ENCODE peak calls at places on chromosomes 7 and 10, in nine cellular contexts. T, K, I, O, G, R, F, X and D are unnamed samples.
A peak's percentile ranks its signal among the peaks of the same experiment; 100 is the strongest.

GRCh38 chr7:106451171-106451570 is 166.4 kb upstream of the NAMPT start:
- DNase-seq in R (no peak), X (no peak), T (no peak), O (no peak), K (no peak), G (no peak), I (no peak), F (no peak), D (no peak)

GRCh38 chr10:105986896-105987638 is 1177.4 kb downstream of the SORCS1 start:
- DNase-seq in O (no peak), F (no peak), G (no peak), K (no peak), T (no peak), R (no peak), I (no peak), X (no peak), D (no peak)

GRCh38 chr7:16939161-16939560 is 57.4 kb upstream of the AGR3 start:
- DNase-seq in R (no peak), O (no peak), F (no peak), K (no peak), I (no peak), X (no peak), T (no peak), G (no peak), D (no peak)

GRCh38 chr7:104089622-104090021 is 100.2 kb upstream of the RELN start:
- DNase-seq in G (no peak), T (no peak), O (no peak), X (no peak), K (no peak), R (no peak), I (no peak), F (no peak), D (no peak)

GRCh38 chr7:92652536-92652935 is 62.3 kb upstream of the FAM133B start:
- DNase-seq in G (no peak), O (no peak), X (no peak), F (no peak), T (no peak), R (no peak), K (no peak), I (no peak), D (no peak)

GRCh38 chr7:47792521-47793121 is 155.6 kb downstream of the PKD1L1 start:
- DNase-seq in G (no peak), T (peak; percentile 18), K (no peak), I (no peak), X (no peak), F (no peak), R (peak; percentile 48), O (no peak), D (no peak)

GRCh38 chr7:80499350-80499955 is 12.4 kb downstream of the GNAT3 start:
- DNase-seq in K (no peak), R (peak; percentile 42), I (peak; percentile 90), O (no peak), T (no peak), F (peak; percentile 77), X (peak; percentile 14), G (peak; percentile 74), D (peak; percentile 95)

GRCh38 chr10:123203393-123204126 is 49.4 kb downstream of the BUB3 start:
- DNase-seq in G (no peak), F (no peak), X (no peak), O (peak; percentile 54), K (no peak), I (no peak), R (no peak), T (no peak), D (no peak)

GRCh38 chr10:129956902-129957673 is 7.0 kb downstream of the EBF3 start:
- DNase-seq in F (no peak), X (no peak), R (no peak), I (peak; percentile 25), T (no peak), O (no peak), G (no peak), K (no peak), D (no peak)

GRCh38 chr7:151790826-151791379 is 86.0 kb downstream of the PRKAG2 start:
- DNase-seq in F (no peak), T (no peak), O (no peak), G (no peak), R (no peak), X (no peak), I (no peak), K (peak; percentile 52), D (no peak)

GRCh38 chr7:7732566-7733290 is 14.3 kb upstream of the RPA3 start:
- DNase-seq in F (peak; percentile 23), G (no peak), R (no peak), X (no peak), O (no peak), I (peak; percentile 61), K (no peak), T (no peak), D (peak; percentile 84)

GRCh38 chr7:68187549-68187948 is 1190.9 kb downstream of the TYW1 start:
- DNase-seq in K (no peak), X (no peak), I (no peak), G (no peak), O (no peak), F (no peak), T (no peak), R (no peak), D (no peak)

GRCh38 chr10:33330543-33331019 is 3.9 kb downstream of the NRP1 start:
- DNase-seq in X (peak; percentile 86), F (no peak), R (peak; percentile 71), O (peak; percentile 82), I (peak; percentile 94), K (peak; percentile 94), T (peak; percentile 78), G (peak; percentile 76), D (no peak)

GRCh38 chr10:12042409-12042796 is 206 bp downstream of the UPF2 start:
- DNase-seq in T (peak; percentile 54), I (no peak), K (peak; percentile 74), R (peak; percentile 42), G (no peak), X (no peak), F (no peak), O (no peak), D (no peak)

GRCh38 chr7:4700577-4701235 is 18.6 kb downstream of the FOXK1 start:
- DNase-seq in K (no peak), F (peak; percentile 40), O (no peak), T (no peak), G (no peak), I (peak; percentile 91), X (no peak), R (no peak), D (no peak)

GRCh38 chr10:101258179-101258885 is 29.1 kb upstream of the LBX1 start:
- DNase-seq in X (no peak), K (no peak), R (peak; percentile 77), G (no peak), T (peak; percentile 41), I (no peak), F (no peak), O (no peak), D (no peak)

GRCh38 chr7:91240546-91240945 is 23.7 kb upstream of the FZD1 start:
- DNase-seq in O (no peak), G (no peak), X (no peak), T (no peak), R (peak; percentile 67), K (no peak), I (peak; percentile 84), F (no peak), D (no peak)

GRCh38 chr10:124935946-124936345 is 6.0 kb upstream of the ZRANB1 start:
- DNase-seq in I (no peak), K (no peak), X (no peak), R (peak; percentile 25), F (no peak), G (no peak), O (no peak), T (no peak), D (no peak)

DNA sequence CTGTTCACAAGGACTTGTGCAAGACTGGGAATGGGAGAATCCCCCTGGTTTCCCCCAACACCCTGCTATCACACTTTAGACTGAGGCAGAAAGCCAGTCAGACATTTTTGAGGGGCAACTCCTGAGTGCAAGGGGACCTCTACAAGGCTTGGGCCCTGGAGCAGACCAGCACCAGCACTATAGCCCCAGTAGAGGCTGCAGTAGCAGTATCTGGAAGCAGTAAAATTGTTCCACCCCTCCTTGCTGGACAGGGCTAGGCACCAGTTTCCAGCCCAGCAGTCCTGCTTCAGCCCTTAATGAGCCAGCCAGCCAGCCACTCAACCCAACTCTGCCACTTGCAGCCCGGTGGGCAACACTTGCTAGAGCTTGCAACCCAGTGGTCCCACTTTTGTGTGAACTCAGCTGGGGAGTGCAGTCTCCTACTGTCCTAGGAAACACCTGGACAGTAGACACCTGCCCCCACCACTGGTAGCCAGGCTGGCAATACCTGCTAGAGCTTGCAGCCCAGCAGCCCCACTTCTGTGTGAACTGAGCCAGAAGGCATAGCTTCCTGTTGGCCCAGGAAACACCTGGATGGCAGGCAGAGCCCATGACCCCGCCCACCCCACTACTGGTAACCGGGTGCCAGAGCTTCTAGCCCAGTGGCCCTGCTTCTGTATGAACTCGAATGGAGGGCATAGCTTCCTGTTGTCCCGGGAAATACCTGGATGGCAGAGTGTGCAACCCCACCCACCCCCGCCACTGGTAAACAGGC is 65.0 kb downstream of the FBXL13 start:
- DNase-seq in K (peak; percentile 55), I (no peak), R (no peak), O (no peak), G (no peak), T (peak; percentile 6), X (no peak), F (no peak), D (no peak)
- H3K4me3 ChIP-seq in K (no peak overlapping the region), I (no peak overlapping the region), R (no peak overlapping the region), O (no peak overlapping the region), G (no peak overlapping the region), T (no peak overlapping the region), X (no peak overlapping the region), F (no peak overlapping the region), D (no peak overlapping the region)

GRCh38 chr10:70206762-70207161 is 26.5 kb downstream of the PPA1 start:
- DNase-seq in K (no peak), G (no peak), R (no peak), X (no peak), T (no peak), O (no peak), I (no peak), F (no peak), D (no peak)
- TF ChIP-seq CTCF in K (no peak), G (no peak), R (no peak), X (no peak), T (no peak), O (no peak), I (no peak), F (no peak), D (no peak)

DNA sequence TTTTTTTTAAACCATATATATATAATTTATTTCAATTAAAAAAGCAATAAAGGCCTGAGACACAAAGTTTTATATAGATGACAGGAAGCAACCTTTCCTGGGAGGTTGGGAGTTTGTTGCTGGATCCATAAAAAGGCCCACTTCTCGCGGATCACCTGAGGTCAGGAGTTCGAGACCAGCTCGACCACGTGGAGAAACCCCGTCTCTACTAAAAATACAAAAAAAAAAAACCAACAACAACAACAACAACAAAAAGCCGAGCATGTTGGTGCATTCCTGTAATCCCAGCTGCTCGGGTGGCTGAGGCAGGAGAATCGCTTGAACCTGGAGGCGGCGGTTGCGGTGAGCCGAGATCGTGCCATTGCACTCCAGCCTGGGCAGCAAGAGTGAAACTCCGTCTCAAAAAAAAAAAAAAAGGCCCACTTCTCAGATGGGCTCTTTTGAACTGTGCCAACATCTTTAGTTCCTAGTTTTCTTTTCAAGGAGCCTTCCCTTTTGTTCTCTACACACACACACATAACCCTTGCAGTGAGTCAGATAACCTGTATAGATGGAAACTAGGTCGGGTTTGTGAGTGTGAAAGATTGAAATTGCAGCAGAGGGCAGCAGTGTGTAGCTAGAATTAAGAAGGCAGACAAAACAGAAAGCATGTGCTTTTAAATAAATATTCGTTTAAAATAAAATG is 1.2 kb upstream of the SMNDC1 start:
- DNase-seq in K (no peak), O (peak; percentile 38), X (no peak), I (peak; percentile 93), F (peak; percentile 74), R (peak; percentile 92), G (peak; percentile 49), T (peak; percentile 88), D (peak; percentile 71)
- H3K4me3 ChIP-seq in K (no peak overlapping the region), O (no peak overlapping the region), X (peak overlapping the region; percentile 91), I (no peak overlapping the region), F (no peak overlapping the region), R (peak overlapping the region; percentile 97), G (peak overlapping the region; percentile 86), T (no peak overlapping the region), D (peak overlapping the region; percentile 94)

GRCh38 chr10:115049318-115049717 is 43.8 kb upstream of the ATRNL1 start:
- DNase-seq in T (no peak), X (no peak), O (no peak), R (no peak), G (no peak), F (no peak), I (no peak), K (no peak), D (no peak)
- TF ChIP-seq CTCF in T (no peak), X (no peak), O (no peak), R (no peak), G (no peak), F (no peak), I (no peak), K (no peak), D (peak; percentile 19)